ENCODE peak calls at places on chromosomes 3 and 15, in six cellular contexts. One of them, this sample, is unnamed.

GRCh38 chr3:52483577-52484495 is 11.3 kb upstream of the STAB1 start:
- DNase-seq in IMR-90: peak; percentile 68
- DNase-seq in mesendoderm: no peak
- DNase-seq in mesenchymal stem cell: no peak
- DNase-seq in H9: no peak
- DNase-seq in H1: no peak
- DNase-seq in this sample: no peak

GRCh38 chr3:23653647-23654525 is 151.9 kb upstream of the UBE2E1 start:
- DNase-seq in mesendoderm: no peak
- DNase-seq in H1: no peak
- DNase-seq in IMR-90: no peak
- DNase-seq in H9: no peak
- DNase-seq in mesenchymal stem cell: no peak
- DNase-seq in this sample: no peak

GRCh38 chr3:143526016-143526540 is 322.2 kb downstream of the SLC9A9 start:
- DNase-seq in mesenchymal stem cell: peak; percentile 45
- DNase-seq in H1: no peak
- DNase-seq in mesendoderm: peak; percentile 13
- DNase-seq in IMR-90: no peak
- DNase-seq in H9: no peak
- DNase-seq in this sample: no peak

GRCh38 chr3:8328971-8329370 is 172.7 kb upstream of the LMCD1 start:
- DNase-seq in H9: no peak
- DNase-seq in mesendoderm: peak; percentile 73
- DNase-seq in H1: no peak
- DNase-seq in mesenchymal stem cell: no peak
- DNase-seq in IMR-90: no peak
- DNase-seq in this sample: no peak

GRCh38 chr3:36501568-36502075 is 121.3 kb downstream of the STAC start:
- DNase-seq in H1: no peak
- DNase-seq in mesenchymal stem cell: no peak
- DNase-seq in H9: no peak
- DNase-seq in IMR-90: no peak
- DNase-seq in mesendoderm: no peak
- DNase-seq in this sample: no peak

GRCh38 chr3:155078959-155079794 is 942 bp upstream of the MME start:
- DNase-seq in H1: peak; percentile 51
- DNase-seq in mesendoderm: peak; percentile 79
- DNase-seq in IMR-90: peak; percentile 57
- DNase-seq in H9: no peak
- DNase-seq in mesenchymal stem cell: peak; percentile 62
- DNase-seq in this sample: peak; percentile 30

GRCh38 chr3:13013151-13013561 is 60.1 kb downstream of the IQSEC1 start:
- DNase-seq in mesendoderm: no peak
- DNase-seq in H1: no peak
- DNase-seq in mesenchymal stem cell: no peak
- DNase-seq in H9: no peak
- DNase-seq in IMR-90: no peak
- DNase-seq in this sample: no peak

GRCh38 chr3:182235504-182235903 is 523.8 kb downstream of the SOX2 start:
- DNase-seq in mesendoderm: no peak
- DNase-seq in IMR-90: no peak
- DNase-seq in H1: no peak
- DNase-seq in H9: no peak
- DNase-seq in mesenchymal stem cell: no peak
- DNase-seq in this sample: no peak

GRCh38 chr3:192916455-192917257 is 1.0 kb downstream of the MB21D2 start:
- DNase-seq in H1: peak; percentile 75
- DNase-seq in IMR-90: peak; percentile 73
- DNase-seq in H9: peak; percentile 82
- DNase-seq in mesenchymal stem cell: peak; percentile 81
- DNase-seq in mesendoderm: peak; percentile 91
- DNase-seq in this sample: peak; percentile 58

GRCh38 chr3:1251282-1252060 is 158.6 kb downstream of the CNTN6 start:
- DNase-seq in mesenchymal stem cell: no peak
- DNase-seq in H9: no peak
- DNase-seq in IMR-90: no peak
- DNase-seq in H1: no peak
- DNase-seq in mesendoderm: peak; percentile 14
- DNase-seq in this sample: no peak

GRCh38 chr3:126465928-126466564 is 9.6 kb downstream of the ZXDC start:
- DNase-seq in H9: no peak
- DNase-seq in mesendoderm: no peak
- DNase-seq in mesenchymal stem cell: no peak
- DNase-seq in H1: no peak
- DNase-seq in IMR-90: no peak
- DNase-seq in this sample: no peak

GRCh38 chr3:87298111-87298718 is 21.8 kb upstream of the POU1F1 start:
- DNase-seq in mesendoderm: peak; percentile 47
- DNase-seq in IMR-90: peak; percentile 32
- DNase-seq in H1: no peak
- DNase-seq in mesenchymal stem cell: peak; percentile 39
- DNase-seq in H9: no peak
- DNase-seq in this sample: peak; percentile 31

GRCh38 chr3:18556503-18556902 is 131.4 kb upstream of the SATB1 start:
- DNase-seq in mesendoderm: no peak
- DNase-seq in H1: no peak
- DNase-seq in mesenchymal stem cell: no peak
- DNase-seq in IMR-90: no peak
- DNase-seq in H9: no peak
- DNase-seq in this sample: no peak

GRCh38 chr3:33440578-33441321 is 545 bp upstream of the UBP1 start:
- DNase-seq in mesendoderm: peak; percentile 100
- DNase-seq in H1: peak; percentile 95
- DNase-seq in H9: peak; percentile 100
- DNase-seq in mesenchymal stem cell: peak; percentile 100
- DNase-seq in IMR-90: peak; percentile 100
- DNase-seq in this sample: peak; percentile 100

GRCh38 chr15:43912991-43913927 is 86.5 kb downstream of the WDR76 start:
- DNase-seq in mesenchymal stem cell: peak; percentile 97
- DNase-seq in H9: no peak
- DNase-seq in mesendoderm: peak; percentile 95
- DNase-seq in IMR-90: peak; percentile 99
- DNase-seq in H1: no peak
- DNase-seq in this sample: no peak

GRCh38 chr3:47932431-47932830 is 83.8 kb downstream of the MAP4 start:
- DNase-seq in mesendoderm: no peak
- DNase-seq in H9: no peak
- DNase-seq in IMR-90: peak; percentile 49
- DNase-seq in mesenchymal stem cell: peak; percentile 22
- DNase-seq in H1: no peak
- DNase-seq in this sample: no peak

GRCh38 chr3:185362850-185363661 is at the start of gene MAP3K13:
- DNase-seq in mesenchymal stem cell: peak; percentile 97
- DNase-seq in H1: peak; percentile 60
- DNase-seq in mesendoderm: peak; percentile 97
- DNase-seq in H9: peak; percentile 88
- DNase-seq in IMR-90: peak; percentile 94
- DNase-seq in this sample: peak; percentile 90

GRCh38 chr3:153252963-153253362 is 90.9 kb downstream of the RAP2B start:
- DNase-seq in mesendoderm: no peak
- DNase-seq in mesenchymal stem cell: no peak
- DNase-seq in H1: no peak
- DNase-seq in IMR-90: peak; percentile 74
- DNase-seq in H9: no peak
- DNase-seq in this sample: no peak

GRCh38 chr3:25884981-25885380 is 95.1 kb downstream of the OXSM start:
- DNase-seq in H1: no peak
- DNase-seq in mesendoderm: no peak
- DNase-seq in IMR-90: no peak
- DNase-seq in mesenchymal stem cell: no peak
- DNase-seq in H9: no peak
- DNase-seq in this sample: no peak

GRCh38 chr3:131421957-131422498 is 40.5 kb downstream of the NUDT16 start:
- DNase-seq in IMR-90: no peak
- DNase-seq in mesenchymal stem cell: no peak
- DNase-seq in H1: no peak
- DNase-seq in mesendoderm: no peak
- DNase-seq in H9: no peak
- DNase-seq in this sample: no peak

GRCh38 chr3:66500575-66501482 is at the start of gene LRIG1:
- DNase-seq in IMR-90: peak; percentile 97
- DNase-seq in mesenchymal stem cell: peak; percentile 97
- DNase-seq in mesendoderm: peak; percentile 99
- DNase-seq in H1: peak; percentile 98
- DNase-seq in H9: peak; percentile 100
- DNase-seq in this sample: peak; percentile 99

GRCh38 chr3:43290961-43291360 is 4.6 kb downstream of the SNRK start:
- DNase-seq in IMR-90: peak; percentile 42
- DNase-seq in H9: no peak
- DNase-seq in mesenchymal stem cell: peak; percentile 59
- DNase-seq in mesendoderm: no peak
- DNase-seq in H1: no peak
- DNase-seq in this sample: no peak

GRCh38 chr3:189773056-189773455 is 141.9 kb downstream of the TP63 start:
- DNase-seq in mesendoderm: no peak
- DNase-seq in mesenchymal stem cell: peak; percentile 84
- DNase-seq in H1: no peak
- DNase-seq in H9: no peak
- DNase-seq in IMR-90: peak; percentile 72
- DNase-seq in this sample: no peak

GRCh38 chr3:105823149-105823866 is 45.5 kb downstream of the CBLB start:
- DNase-seq in mesendoderm: no peak
- DNase-seq in mesenchymal stem cell: peak; percentile 97
- DNase-seq in H9: no peak
- DNase-seq in H1: no peak
- DNase-seq in IMR-90: peak; percentile 98
- DNase-seq in this sample: no peak

GRCh38 chr15:78421241-78421994 is 16.6 kb upstream of the IREB2 start:
- DNase-seq in mesendoderm: no peak
- DNase-seq in IMR-90: no peak
- DNase-seq in H9: no peak
- DNase-seq in H1: no peak
- DNase-seq in mesenchymal stem cell: no peak
- DNase-seq in this sample: no peak

GRCh38 chr15:48370460-48370859 is 39.2 kb downstream of the DUT start:
- DNase-seq in mesendoderm: no peak
- DNase-seq in IMR-90: peak; percentile 89
- DNase-seq in H9: no peak
- DNase-seq in H1: no peak
- DNase-seq in mesenchymal stem cell: no peak
- DNase-seq in this sample: no peak

GRCh38 chr3:71500696-71501095 is 82.8 kb downstream of the FOXP1 start:
- DNase-seq in mesenchymal stem cell: no peak
- DNase-seq in IMR-90: no peak
- DNase-seq in mesendoderm: no peak
- DNase-seq in H9: no peak
- DNase-seq in H1: no peak
- DNase-seq in this sample: no peak
- H2AK5ac ChIP-seq in mesenchymal stem cell: peak overlapping the region; percentile 66
- H2AK5ac ChIP-seq in IMR-90: peak overlapping the region; percentile 77
- H2AK5ac ChIP-seq in mesendoderm: no peak overlapping the region
- H2AK5ac ChIP-seq in H9: peak overlapping the region; percentile 87
- H2AK5ac ChIP-seq in H1: no peak overlapping the region
- H2AK5ac ChIP-seq in this sample: no peak overlapping the region

GRCh38 chr3:41794748-41795589 is 166.9 kb downstream of the ULK4 start:
- DNase-seq in H9: no peak
- DNase-seq in IMR-90: no peak
- DNase-seq in H1: no peak
- DNase-seq in mesenchymal stem cell: no peak
- DNase-seq in mesendoderm: no peak
- DNase-seq in this sample: no peak

GRCh38 chr3:41792806-41793205 is 169.1 kb downstream of the ULK4 start:
- DNase-seq in H9: no peak
- DNase-seq in mesendoderm: no peak
- DNase-seq in IMR-90: no peak
- DNase-seq in mesenchymal stem cell: no peak
- DNase-seq in H1: no peak
- DNase-seq in this sample: no peak
- H2BK15ac ChIP-seq in H9: no peak overlapping the region
- H2BK15ac ChIP-seq in mesendoderm: no peak overlapping the region
- H2BK15ac ChIP-seq in IMR-90: no peak overlapping the region
- H2BK15ac ChIP-seq in mesenchymal stem cell: no peak overlapping the region
- H2BK15ac ChIP-seq in H1: no peak overlapping the region
- H2BK15ac ChIP-seq in this sample: no peak overlapping the region

GRCh38 chr3:40309439-40309924 is at the start of gene EIF1B:
- DNase-seq in mesenchymal stem cell: peak; percentile 97
- DNase-seq in IMR-90: peak; percentile 96
- DNase-seq in H9: peak; percentile 98
- DNase-seq in mesendoderm: peak; percentile 99
- DNase-seq in H1: peak; percentile 98
- DNase-seq in this sample: peak; percentile 97
- H2AK5ac ChIP-seq in mesenchymal stem cell: peak within 1 kb of the TSS; percentile 47
- H2AK5ac ChIP-seq in IMR-90: no peak within 1 kb of the TSS
- H2AK5ac ChIP-seq in H9: no peak within 1 kb of the TSS
- H2AK5ac ChIP-seq in mesendoderm: no peak within 1 kb of the TSS
- H2AK5ac ChIP-seq in H1: no peak within 1 kb of the TSS
- H2AK5ac ChIP-seq in this sample: peak within 1 kb of the TSS; percentile 70

GRCh38 chr3:46675426-46675825 is 18.1 kb downstream of the ALS2CL start:
- DNase-seq in H9: no peak
- DNase-seq in IMR-90: no peak
- DNase-seq in H1: no peak
- DNase-seq in mesendoderm: no peak
- DNase-seq in mesenchymal stem cell: no peak
- DNase-seq in this sample: no peak
- H2BK15ac ChIP-seq in H9: no peak overlapping the region
- H2BK15ac ChIP-seq in IMR-90: no peak overlapping the region
- H2BK15ac ChIP-seq in H1: no peak overlapping the region
- H2BK15ac ChIP-seq in mesendoderm: no peak overlapping the region
- H2BK15ac ChIP-seq in mesenchymal stem cell: no peak overlapping the region
- H2BK15ac ChIP-seq in this sample: no peak overlapping the region

This sample was measured in neuronal stem cell.